ENCODE peak calls at places on chromosomes 7 and 10, in nine cellular contexts. L is GM23248; C is CD4-positive, alpha-beta T cell; M is body of pancreas; N is lower lobe of right lung; G is AG04450; A is thyroid gland; R is A549; B is WERI-Rb-1. D is an unnamed sample.
A peak's percentile ranks its signal among the peaks of the same experiment; 100 is the strongest.

GRCh38 chr7:73723813-73724212 is 4.3 kb upstream of the STX1A start:
- DNase-seq in L (no peak), C (no peak), M (no peak), N (no peak), G (no peak), A (no peak), R (no peak), B (no peak), D (no peak)

GRCh38 chr10:4023997-4024396 is 239.0 kb upstream of the KLF6 start:
- DNase-seq in L (no peak), C (no peak), M (no peak), N (no peak), G (no peak), A (no peak), R (no peak), B (no peak), D (no peak)

GRCh38 chr7:5695037-5695708 is 86.3 kb downstream of the RNF216 start:
- DNase-seq in L (peak; percentile 90), C (peak; percentile 72), M (no peak), N (no peak), G (peak; percentile 80), A (no peak), R (no peak), B (no peak), D (no peak)

GRCh38 chr10:128537888-128538287 is 411.7 kb upstream of the MKI67 start:
- DNase-seq in L (no peak), C (no peak), M (no peak), N (no peak), G (no peak), A (no peak), R (no peak), B (no peak), D (no peak)

GRCh38 chr7:9691286-9691685 is 1257.9 kb downstream of the NXPH1 start:
- DNase-seq in L (no peak), C (no peak), M (no peak), N (no peak), G (no peak), A (peak; percentile 14), R (no peak), B (peak; percentile 85), D (no peak)

GRCh38 chr10:93495654-93496321 is 624 bp upstream of the CEP55 start:
- DNase-seq in L (peak; percentile 74), C (no peak), M (peak; percentile 29), N (no peak), G (no peak), A (peak; percentile 45), R (peak; percentile 46), B (peak; percentile 68), D (peak; percentile 33)

GRCh38 chr10:133154411-133154810 is 5.6 kb upstream of the KNDC1 start:
- DNase-seq in L (no peak), C (no peak), M (no peak), N (no peak), G (no peak), A (no peak), R (no peak), B (no peak), D (no peak)

GRCh38 chr10:3588816-3589215 is 196.2 kb downstream of the KLF6 start:
- DNase-seq in L (no peak), C (no peak), M (no peak), N (no peak), G (no peak), A (no peak), R (no peak), B (no peak), D (no peak)

GRCh38 chr7:6536899-6537298 is 14.4 kb downstream of the GRID2IP start:
- DNase-seq in L (no peak), C (no peak), M (no peak), N (no peak), G (no peak), A (no peak), R (no peak), B (peak; percentile 93), D (no peak)

GRCh38 chr10:31669367-31669766 is 259.3 kb downstream of the ARHGAP12 start:
- DNase-seq in L (no peak), C (no peak), M (no peak), N (no peak), G (no peak), A (no peak), R (no peak), B (no peak), D (peak; percentile 79)

GRCh38 chr10:58919927-58920654 is 256.4 kb upstream of the PHYHIPL start:
- DNase-seq in L (peak; percentile 94), C (no peak), M (no peak), N (no peak), G (peak; percentile 7), A (no peak), R (peak; percentile 72), B (no peak), D (no peak)

GRCh38 chr7:136617176-136617575 is 251.3 kb upstream of the CHRM2 start:
- DNase-seq in L (peak; percentile 64), C (no peak), M (no peak), N (no peak), G (no peak), A (no peak), R (no peak), B (no peak), D (no peak)

GRCh38 chr10:5317547-5318107 is 47.1 kb upstream of the UCN3 start:
- DNase-seq in L (peak; percentile 92), C (peak; percentile 67), M (no peak), N (no peak), G (no peak), A (no peak), R (peak; percentile 85), B (no peak), D (no peak)

GRCh38 chr7:94088560-94088959 is 84.4 kb upstream of the BET1 start:
- DNase-seq in L (peak; percentile 62), C (no peak), M (no peak), N (no peak), G (no peak), A (no peak), R (no peak), B (no peak), D (no peak)

GRCh38 chr10:47402681-47403301 is 18.7 kb upstream of the ZNF488 start:
- DNase-seq in L (peak; percentile 82), C (no peak), M (peak; percentile 20), N (peak; percentile 46), G (peak; percentile 61), A (peak; percentile 12), R (peak; percentile 78), B (peak; percentile 29), D (no peak)

GRCh38 chr10:47404937-47405336 is 20.8 kb upstream of the ZNF488 start:
- DNase-seq in L (no peak), C (no peak), M (no peak), N (no peak), G (no peak), A (no peak), R (no peak), B (no peak), D (no peak)

GRCh38 chr10:47403401-47404318 is 19.6 kb upstream of the ZNF488 start:
- DNase-seq in L (no peak), C (no peak), M (no peak), N (no peak), G (no peak), A (no peak), R (peak; percentile 43), B (no peak), D (no peak)

GRCh38 chr10:47405829-47406547 is 21.9 kb upstream of the ZNF488 start:
- DNase-seq in L (no peak), C (no peak), M (no peak), N (no peak), G (no peak), A (no peak), R (peak; percentile 26), B (no peak), D (no peak)

GRCh38 chr10:47404446-47404845 is 20.4 kb upstream of the ZNF488 start:
- DNase-seq in L (no peak), C (no peak), M (no peak), N (no peak), G (no peak), A (no peak), R (no peak), B (peak; percentile 37), D (peak; percentile 56)
- H3K27ac ChIP-seq in L (no peak overlapping the region), C (no peak overlapping the region), M (no peak overlapping the region), N (no peak overlapping the region), G (no peak overlapping the region), A (no peak overlapping the region), R (peak overlapping the region; percentile 97), B (no peak overlapping the region), D (no peak overlapping the region)

GRCh38 chr7:126495001-126495400 is 757.7 kb downstream of the GRM8 start:
- DNase-seq in L (no peak), C (no peak), M (no peak), N (no peak), G (no peak), A (peak; percentile 17), R (no peak), B (no peak), D (no peak)

GRCh38 chr7:126493801-126494200 is 758.9 kb downstream of the GRM8 start:
- DNase-seq in L (no peak), C (no peak), M (no peak), N (no peak), G (no peak), A (no peak), R (no peak), B (no peak), D (no peak)

GRCh38 chr7:126495739-126496138 is 757.0 kb downstream of the GRM8 start:
- DNase-seq in L (no peak), C (no peak), M (no peak), N (no peak), G (no peak), A (no peak), R (no peak), B (no peak), D (no peak)

GRCh38 chr7:126501617-126502016 is 751.1 kb downstream of the GRM8 start:
- DNase-seq in L (no peak), C (no peak), M (no peak), N (no peak), G (no peak), A (no peak), R (no peak), B (peak; percentile 10), D (no peak)

DNA sequence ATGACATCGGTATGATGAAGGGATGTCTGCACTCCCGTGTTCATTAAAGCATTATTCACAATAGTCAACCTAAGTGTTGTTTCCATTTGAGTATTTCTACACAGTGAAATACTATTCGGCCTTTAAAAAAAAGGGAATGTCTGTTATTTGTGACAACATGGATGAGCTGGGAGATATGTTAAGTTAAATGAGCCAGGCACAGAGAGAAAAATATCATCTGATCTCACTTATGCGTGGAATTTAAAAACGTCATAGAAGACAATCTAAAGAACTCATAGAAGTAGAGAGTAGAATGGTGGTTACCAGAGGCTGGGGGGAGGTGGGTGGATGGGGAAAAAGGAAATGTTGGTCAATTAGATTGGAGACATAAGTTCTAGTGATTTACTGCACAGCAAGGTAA is 753.3 kb downstream of the GRM8 start:
- DNase-seq in L (no peak), C (no peak), M (no peak), N (no peak), G (no peak), A (no peak), R (no peak), B (no peak), D (no peak)
- H3K27ac ChIP-seq in L (no peak overlapping the region), C (no peak overlapping the region), M (no peak overlapping the region), N (no peak overlapping the region), G (no peak overlapping the region), A (no peak overlapping the region), R (no peak overlapping the region), B (no peak overlapping the region), D (no peak overlapping the region)

GRCh38 chr7:123533553-123533917 is 860 bp downstream of the IQUB start:
- DNase-seq in L (no peak), C (no peak), M (no peak), N (no peak), G (no peak), A (no peak), R (no peak), B (no peak), D (no peak)
- H3K27ac ChIP-seq in L (no peak overlapping the region), C (no peak overlapping the region), M (peak overlapping the region; percentile 82), N (peak overlapping the region; percentile 77), G (no peak overlapping the region), A (peak overlapping the region; percentile 75), R (no peak overlapping the region), B (no peak overlapping the region), D (peak overlapping the region; percentile 92)

GRCh38 chr7:47465191-47465590 is 116.7 kb downstream of the TNS3 start:
- DNase-seq in L (no peak), C (no peak), M (no peak), N (no peak), G (no peak), A (no peak), R (no peak), B (no peak), D (no peak)
- H3K27ac ChIP-seq in L (no peak overlapping the region), C (no peak overlapping the region), M (peak overlapping the region; percentile 14), N (peak overlapping the region; percentile 62), G (no peak overlapping the region), A (no peak overlapping the region), R (peak overlapping the region; percentile 16), B (no peak overlapping the region), D (no peak overlapping the region)

D was measured in prostate gland.